ENCODE peak calls at places on chromosome 19, in four cellular contexts. L, O, N and F are unnamed samples.

GRCh38 chr19:38417544-38418506 is 8.2 kb downstream of the RASGRP4 start:
- DNase-seq in L (no peak), O (peak; percentile 72), N (no peak), F (no peak)

GRCh38 chr19:53969366-53969765 is 6.6 kb downstream of the CACNG8 start:
- DNase-seq in L (no peak), O (no peak), N (no peak), F (no peak)

GRCh38 chr19:19537321-19538048 is 580 bp upstream of the CILP2 start:
- DNase-seq in L (no peak), O (peak; percentile 39), N (no peak), F (no peak)

GRCh38 chr19:49624967-49625910 is 14.7 kb downstream of the RRAS start:
- DNase-seq in L (no peak), O (no peak), N (no peak), F (no peak)

GRCh38 chr19:13132471-13133166 is 14.6 kb downstream of the NACC1 start:
- DNase-seq in L (no peak), O (no peak), N (peak; percentile 69), F (no peak)

GRCh38 chr19:13053238-13053637 is 49.4 kb downstream of the LYL1 start:
- DNase-seq in L (no peak), O (no peak), N (no peak), F (no peak)

GRCh38 chr19:45099465-45100201 is 6.7 kb downstream of the PPP1R37 start:
- DNase-seq in L (no peak), O (no peak), N (no peak), F (no peak)

GRCh38 chr19:38455031-38455430 is 21.5 kb downstream of the RYR1 start:
- DNase-seq in L (no peak), O (no peak), N (no peak), F (no peak)

GRCh38 chr19:12975221-12975756 is 5.9 kb downstream of the DAND5 start:
- DNase-seq in L (no peak), O (no peak), N (no peak), F (no peak)

GRCh38 chr19:36939153-36939552 is 23.0 kb downstream of the ZNF568 start:
- DNase-seq in L (no peak), O (no peak), N (no peak), F (no peak)

GRCh38 chr19:48683349-48683748 is 10.5 kb upstream of the NTN5 start:
- DNase-seq in L (peak; percentile 57), O (no peak), N (no peak), F (no peak)

GRCh38 chr19:54392078-54392477 is 23.2 kb upstream of the TTYH1 start:
- DNase-seq in L (no peak), O (no peak), N (no peak), F (no peak)

GRCh38 chr19:55657004-55657747 is 2.3 kb downstream of the U2AF2 start:
- DNase-seq in L (no peak), O (no peak), N (no peak), F (no peak)

GRCh38 chr19:7349961-7350711 is 1.4 kb downstream of the ARHGEF18 start:
- DNase-seq in L (no peak), O (peak; percentile 48), N (no peak), F (no peak)

GRCh38 chr19:46076951-46077814 is 36.4 kb upstream of the IGFL4 start:
- DNase-seq in L (peak; percentile 67), O (peak; percentile 37), N (peak; percentile 80), F (peak; percentile 73)

GRCh38 chr19:49331616-49332055 is 3.6 kb upstream of the CD37 start:
- DNase-seq in L (peak; percentile 3), O (no peak), N (peak; percentile 32), F (peak; percentile 35)